ENCODE peak calls at places on chromosomes 7 and 10, in eight cellular contexts. Q, X, T, P, E, B, U and W are unnamed samples.

GRCh38 chr7:16098585-16099179 is 322.7 kb downstream of the CRPPA start:
- DNase-seq in Q (peak), X (no peak), T (no peak), P (no peak), E (no peak), B (no peak), U (no peak), W (no peak)

GRCh38 chr7:134730359-134730758 is 49.1 kb upstream of the CALD1 start:
- DNase-seq in Q (peak), X (no peak), T (peak), P (no peak), E (peak), B (no peak), U (no peak), W (no peak)

GRCh38 chr7:16851829-16852228 is 30.0 kb downstream of the AGR3 start:
- DNase-seq in Q (no peak), X (no peak), T (no peak), P (no peak), E (no peak), B (no peak), U (no peak), W (no peak)

GRCh38 chr7:28687631-28688030 is 270.5 kb downstream of the TRIL start:
- DNase-seq in Q (no peak), X (no peak), T (no peak), P (no peak), E (no peak), B (no peak), U (no peak), W (no peak)

GRCh38 chr7:77813180-77813579 is 14.6 kb downstream of the PHTF2 start:
- DNase-seq in Q (no peak), X (no peak), T (no peak), P (no peak), E (no peak), B (no peak), U (no peak), W (no peak)

GRCh38 chr7:22786290-22786932 is 36.2 kb downstream of the TOMM7 start:
- DNase-seq in Q (no peak), X (no peak), T (no peak), P (no peak), E (no peak), B (no peak), U (no peak), W (no peak)

GRCh38 chr10:44267007-44267406 is 117.9 kb downstream of the CXCL12 start:
- DNase-seq in Q (no peak), X (no peak), T (no peak), P (no peak), E (no peak), B (no peak), U (no peak), W (no peak)

GRCh38 chr10:21976739-21977138 is 26.8 kb downstream of the DNAJC1 start:
- DNase-seq in Q (no peak), X (no peak), T (no peak), P (no peak), E (no peak), B (no peak), U (no peak), W (no peak)

GRCh38 chr10:28975891-28976471 is 298.7 kb downstream of the BAMBI start:
- DNase-seq in Q (no peak), X (no peak), T (no peak), P (no peak), E (no peak), B (no peak), U (no peak), W (no peak)

GRCh38 chr10:3805227-3805790 is 20.3 kb upstream of the KLF6 start:
- DNase-seq in Q (peak), X (no peak), T (no peak), P (no peak), E (no peak), B (no peak), U (no peak), W (peak)

GRCh38 chr7:90654718-90655427 is 58.8 kb downstream of the CDK14 start:
- DNase-seq in Q (no peak), X (no peak), T (no peak), P (no peak), E (no peak), B (no peak), U (no peak), W (no peak)

GRCh38 chr10:131126321-131127121 is 185.0 kb downstream of the TCERG1L start:
- DNase-seq in Q (no peak), X (no peak), T (no peak), P (no peak), E (no peak), B (no peak), U (peak), W (no peak)

GRCh38 chr10:44924261-44925040 is 13.3 kb downstream of the TMEM72 start:
- DNase-seq in Q (no peak), X (no peak), T (no peak), P (no peak), E (no peak), B (no peak), U (no peak), W (no peak)

GRCh38 chr7:47573758-47574472 is 8.0 kb downstream of the TNS3 start:
- DNase-seq in Q (peak), X (peak), T (peak), P (no peak), E (peak), B (no peak), U (no peak), W (peak)

GRCh38 chr10:85919358-85920022 is 447.1 kb downstream of the GRID1 start:
- DNase-seq in Q (no peak), X (no peak), T (no peak), P (no peak), E (no peak), B (no peak), U (no peak), W (no peak)

GRCh38 chr7:151063212-151063561 is 3.8 kb downstream of the SLC4A2 start:
- DNase-seq in Q (peak), X (no peak), T (no peak), P (no peak), E (no peak), B (no peak), U (no peak), W (no peak)

GRCh38 chr7:55296070-55296469 is 69.1 kb upstream of the LANCL2 start:
- DNase-seq in Q (no peak), X (no peak), T (no peak), P (no peak), E (no peak), B (no peak), U (no peak), W (no peak)

GRCh38 chr7:106775552-106775936 is 89.5 kb upstream of the PIK3CG start:
- DNase-seq in Q (peak), X (peak), T (peak), P (no peak), E (no peak), B (no peak), U (no peak), W (peak)

GRCh38 chr10:71268247-71268691 is 50.8 kb upstream of the SLC29A3 start:
- DNase-seq in Q (peak), X (no peak), T (no peak), P (no peak), E (no peak), B (no peak), U (no peak), W (no peak)

GRCh38 chr10:130080461-130080814 is 30.2 kb downstream of the C10orf143 start:
- DNase-seq in Q (no peak), X (no peak), T (no peak), P (no peak), E (no peak), B (no peak), U (peak), W (no peak)
- TF ChIP-seq CTCF in Q (no peak), X (no peak), T (no peak), P (no peak), E (no peak), B (no peak), U (no peak), W (no peak)

DNA sequence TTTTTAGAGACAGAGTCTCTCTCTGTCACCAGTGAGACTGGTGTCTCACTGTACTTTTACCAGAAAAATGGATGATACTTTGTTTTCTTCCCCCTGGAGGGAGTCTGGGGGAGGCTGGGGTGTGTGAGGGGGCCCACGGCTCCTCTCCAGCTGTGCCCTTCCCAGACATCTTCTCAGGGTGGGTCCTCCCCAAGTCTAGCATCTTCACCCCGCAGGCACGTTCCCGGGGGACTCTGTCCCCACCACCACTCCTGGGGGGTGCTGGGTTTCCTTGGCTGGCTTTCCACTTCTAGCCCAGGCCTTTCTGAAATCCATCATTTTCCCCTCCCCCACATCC is 61.8 kb upstream of the MKRN1 start:
- DNase-seq in Q (no peak), X (no peak), T (no peak), P (no peak), E (no peak), B (no peak), U (no peak), W (no peak)
- H3K4me3 ChIP-seq in Q (no peak), X (no peak), T (no peak), P (no peak), E (no peak), B (peak), U (no peak), W (no peak)

GRCh38 chr10:79274279-79275104 is 72.8 kb upstream of the PPIF start:
- DNase-seq in Q (peak), X (no peak), T (peak), P (no peak), E (no peak), B (peak), U (no peak), W (no peak)
- TF ChIP-seq CTCF in Q (no peak), X (no peak), T (no peak), P (no peak), E (no peak), B (peak), U (peak), W (peak)

GRCh38 chr10:31602541-31603244 is 283.7 kb downstream of the ZEB1 start:
- DNase-seq in Q (peak), X (peak), T (no peak), P (no peak), E (no peak), B (peak), U (peak), W (no peak)
- H3K4me3 ChIP-seq in Q (peak), X (peak), T (peak), P (peak), E (peak), B (peak), U (peak), W (peak)

DNA sequence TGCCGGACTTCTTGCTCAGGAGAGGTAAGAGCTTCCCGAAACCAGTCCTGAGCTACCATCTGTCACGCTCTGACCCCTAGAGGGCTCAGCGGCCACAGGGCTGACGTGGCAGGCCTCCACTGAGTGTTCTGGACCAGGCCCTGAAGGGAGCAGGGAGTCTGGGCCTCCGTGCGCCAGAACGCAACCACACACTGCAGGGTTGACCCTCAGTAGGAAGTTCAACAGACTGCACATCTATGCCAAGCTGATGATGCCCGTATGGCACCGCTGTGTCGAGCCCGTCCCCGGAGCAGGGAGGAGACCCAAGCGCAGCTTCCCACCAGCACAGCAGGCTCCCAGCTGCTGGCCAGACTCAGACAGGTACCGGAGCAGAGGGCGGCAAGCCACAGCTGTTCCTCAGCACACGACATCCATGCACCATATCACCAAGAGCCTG is 39.2 kb downstream of the CAMK2B start:
- DNase-seq in Q (peak), X (no peak), T (no peak), P (no peak), E (no peak), B (peak), U (peak), W (no peak)
- TF ChIP-seq CTCF in Q (no peak), X (no peak), T (no peak), P (no peak), E (no peak), B (peak), U (no peak), W (no peak)

GRCh38 chr7:143884276-143884977 is 17.5 kb downstream of the TCAF1 start:
- DNase-seq in Q (no peak), X (no peak), T (no peak), P (no peak), E (no peak), B (no peak), U (no peak), W (no peak)

GRCh38 chr7:143882611-143883078 is 19.3 kb downstream of the TCAF1 start:
- DNase-seq in Q (peak), X (no peak), T (no peak), P (no peak), E (no peak), B (peak), U (peak), W (no peak)

GRCh38 chr7:143884978-143885559 is 16.9 kb downstream of the TCAF1 start:
- DNase-seq in Q (peak), X (no peak), T (no peak), P (no peak), E (no peak), B (peak), U (peak), W (no peak)

GRCh38 chr7:143878884-143879283 is 23.1 kb downstream of the TCAF1 start:
- DNase-seq in Q (no peak), X (no peak), T (no peak), P (no peak), E (no peak), B (no peak), U (no peak), W (no peak)

GRCh38 chr7:143882020-143882610 is 19.9 kb downstream of the TCAF1 start:
- DNase-seq in Q (peak), X (no peak), T (no peak), P (no peak), E (no peak), B (peak), U (no peak), W (no peak)
- H3K4me3 ChIP-seq in Q (peak), X (peak), T (peak), P (peak), E (peak), B (peak), U (peak), W (peak)

DNA sequence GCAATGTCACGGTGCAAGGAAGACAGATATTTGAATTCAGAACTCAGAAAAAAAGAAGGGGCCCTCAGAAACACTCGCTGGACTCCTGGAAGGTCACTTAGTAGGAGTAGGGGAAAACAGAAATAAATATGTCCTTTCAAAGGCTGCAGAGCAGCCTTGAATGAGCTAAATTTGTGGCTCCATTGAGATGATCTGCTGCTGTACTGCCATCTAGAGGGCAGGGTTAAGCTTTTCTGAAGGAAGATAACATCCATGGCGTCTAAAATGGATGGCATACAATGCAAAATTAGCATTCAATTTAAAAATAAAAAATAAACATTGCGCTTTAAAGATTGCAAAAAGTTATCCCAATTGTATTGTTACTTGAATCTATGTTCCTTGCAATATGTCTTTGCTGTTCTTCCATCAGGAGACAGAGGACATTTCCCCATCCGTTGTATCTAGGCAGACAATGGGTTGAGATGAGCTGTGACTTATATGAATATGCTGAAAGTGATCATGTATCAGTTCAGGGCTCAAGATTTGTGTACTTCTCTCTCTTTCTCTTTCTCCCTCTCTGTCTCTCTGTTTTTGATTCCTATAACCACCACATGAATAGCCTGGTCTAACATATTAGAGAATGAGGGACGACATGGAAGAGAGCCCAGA is 642.2 kb downstream of the SH2D4B start:
- DNase-seq in Q (no peak), X (no peak), T (no peak), P (no peak), E (no peak), B (no peak), U (no peak), W (no peak)
- TF ChIP-seq CTCF in Q (no peak), X (peak), T (no peak), P (peak), E (no peak), B (peak), U (no peak), W (peak)

GRCh38 chr7:131104611-131105293 is 222.9 kb upstream of the MKLN1 start:
- DNase-seq in Q (peak), X (no peak), T (no peak), P (no peak), E (no peak), B (no peak), U (no peak), W (no peak)
- H3K4me3 ChIP-seq in Q (peak), X (peak), T (peak), P (peak), E (no peak), B (peak), U (peak), W (peak)